ENCODE peak calls at places on chromosomes 4 and X, in eight cellular contexts. M is brain microvascular endothelial cell; L is cardiac fibroblast; F is CD8-positive, alpha-beta T cell; D is fibroblast of pulmonary artery; N is ovary; S is fibroblast of mammary gland; Z is adrenal gland. T is an unnamed sample.

GRCh38 chrX:139094671-139095592 is 383.4 kb upstream of the FGF13 start:
- DNase-seq in D (no peak), L (no peak), M (no peak), F (no peak), Z (no peak), N (no peak), S (peak; percentile 25), T (no peak)

GRCh38 chr4:114237997-114238396 is 258.6 kb upstream of the ARSJ start:
- DNase-seq in F (no peak), Z (no peak), M (no peak), S (no peak), N (no peak), L (no peak), D (no peak), T (no peak)

GRCh38 chrX:6465731-6466130 is 69.2 kb downstream of the VCX3A start:
- DNase-seq in N (no peak), F (no peak), Z (no peak), L (no peak), S (no peak), M (no peak), D (no peak), T (no peak)

GRCh38 chr4:148814030-148814429 is 371.8 kb upstream of the NR3C2 start:
- DNase-seq in L (no peak), N (no peak), Z (no peak), S (no peak), D (no peak), F (no peak), M (no peak), T (no peak)

GRCh38 chr4:102308032-102308799 is 37.1 kb downstream of the SLC39A8 start:
- DNase-seq in Z (no peak), M (peak; percentile 1), S (peak; percentile 17), L (peak; percentile 5), N (no peak), F (no peak), D (peak; percentile 57), T (no peak)

GRCh38 chrX:14073158-14073557 is 43.5 kb upstream of the GEMIN8 start:
- DNase-seq in F (no peak), D (no peak), N (no peak), S (peak; percentile 25), M (no peak), Z (no peak), L (no peak), T (no peak)

GRCh38 chrX:10525381-10525780 is 95.0 kb downstream of the MID1 start:
- DNase-seq in S (no peak), L (no peak), Z (no peak), F (no peak), M (no peak), D (peak; percentile 25), N (no peak), T (no peak)

GRCh38 chr4:129342820-129343219 is 246.9 kb downstream of the C4orf33 start:
- DNase-seq in Z (no peak), M (peak; percentile 35), D (peak; percentile 92), N (no peak), L (peak; percentile 88), F (no peak), S (peak; percentile 86), T (peak; percentile 46)

GRCh38 chrX:24002792-24003191 is 24.2 kb downstream of the KLHL15 start:
- DNase-seq in L (no peak), Z (no peak), D (no peak), S (no peak), F (no peak), N (no peak), M (no peak), T (no peak)

GRCh38 chrX:118698516-118699247 is 28.7 kb upstream of the IL13RA1 start:
- DNase-seq in Z (peak; percentile 2), M (peak; percentile 2), S (peak; percentile 41), L (no peak), N (no peak), D (peak; percentile 18), F (no peak), T (no peak)

GRCh38 chr4:39514888-39515401 is 12.3 kb downstream of the UGDH start:
- DNase-seq in L (peak; percentile 13), S (peak; percentile 64), N (peak; percentile 35), F (no peak), D (peak; percentile 23), Z (peak; percentile 62), M (no peak), T (no peak)

GRCh38 chr4:25313194-25313895 is 771 bp downstream of the ZCCHC4 start:
- DNase-seq in Z (no peak), N (no peak), F (no peak), M (no peak), S (no peak), D (no peak), L (no peak), T (no peak)

GRCh38 chr4:75653845-75654503 is 19.2 kb downstream of the G3BP2 start:
- DNase-seq in F (no peak), N (no peak), M (peak; percentile 15), L (peak; percentile 64), D (peak; percentile 61), S (peak; percentile 48), Z (peak; percentile 9), T (no peak)

GRCh38 chrX:110146521-110146920 is 143.6 kb downstream of the TMEM164 start:
- DNase-seq in S (peak; percentile 74), F (no peak), M (peak; percentile 15), N (peak; percentile 22), D (peak; percentile 67), L (peak; percentile 71), Z (peak; percentile 37), T (no peak)

GRCh38 chr4:5940470-5941203 is 47.8 kb upstream of the CRMP1 start:
- DNase-seq in F (no peak), D (peak; percentile 6), N (no peak), M (peak; percentile 11), L (peak; percentile 3), Z (no peak), S (peak; percentile 15), T (no peak)

GRCh38 chr4:154731756-154732155 is 12.0 kb upstream of the LRAT start:
- DNase-seq in N (no peak), D (no peak), L (no peak), Z (no peak), S (no peak), M (no peak), F (no peak), T (no peak)

GRCh38 chr4:26289421-26289820 is 31.4 kb upstream of the RBPJ start:
- DNase-seq in N (no peak), L (no peak), F (no peak), M (no peak), Z (no peak), S (no peak), D (no peak), T (no peak)

GRCh38 chrX:146278381-146278780 is 460.8 kb downstream of the SLITRK2 start:
- DNase-seq in S (no peak), F (no peak), Z (peak; percentile 47), M (no peak), L (no peak), D (no peak), N (no peak), T (no peak)

GRCh38 chr4:153714247-153714646 is 30.2 kb downstream of the TLR2 start:
- DNase-seq in F (no peak), L (no peak), Z (no peak), S (peak; percentile 26), N (no peak), D (no peak), M (no peak), T (no peak)
- TF ChIP-seq CTCF in F (no peak), L (no peak), Z (no peak), S (no peak), N (no peak), D (no peak), M (no peak), T (no peak)

GRCh38 chrX:68694429-68695205 is 47.2 kb downstream of the STARD8 start:
- DNase-seq in F (no peak), S (peak; percentile 16), D (peak; percentile 13), Z (no peak), M (no peak), N (no peak), L (no peak), T (no peak)
- H3K4me3 ChIP-seq in F (no peak overlapping the region), S (peak overlapping the region; percentile 48), D (peak overlapping the region; percentile 59), Z (peak overlapping the region; percentile 53), M (no peak overlapping the region), N (no peak overlapping the region), L (peak overlapping the region; percentile 56), T (peak overlapping the region; percentile 55)

GRCh38 chrX:19814778-19815177 is 72.6 kb downstream of the SH3KBP1 start:
- DNase-seq in F (no peak), N (no peak), D (no peak), Z (no peak), S (no peak), L (no peak), M (no peak), T (no peak)

GRCh38 chrX:19810809-19811208 is 76.6 kb downstream of the SH3KBP1 start:
- DNase-seq in F (no peak), Z (no peak), L (peak; percentile 54), D (peak; percentile 37), N (no peak), S (peak; percentile 75), M (no peak), T (peak; percentile 62)

GRCh38 chrX:19811807-19812604 is 75.4 kb downstream of the SH3KBP1 start:
- DNase-seq in L (peak; percentile 31), M (peak; percentile 60), S (peak; percentile 77), N (no peak), F (no peak), Z (no peak), D (peak; percentile 62), T (no peak)

GRCh38 chrX:19810370-19810769 is 77.0 kb downstream of the SH3KBP1 start:
- DNase-seq in Z (no peak), F (no peak), L (no peak), S (no peak), N (no peak), D (no peak), M (no peak), T (no peak)

DNA sequence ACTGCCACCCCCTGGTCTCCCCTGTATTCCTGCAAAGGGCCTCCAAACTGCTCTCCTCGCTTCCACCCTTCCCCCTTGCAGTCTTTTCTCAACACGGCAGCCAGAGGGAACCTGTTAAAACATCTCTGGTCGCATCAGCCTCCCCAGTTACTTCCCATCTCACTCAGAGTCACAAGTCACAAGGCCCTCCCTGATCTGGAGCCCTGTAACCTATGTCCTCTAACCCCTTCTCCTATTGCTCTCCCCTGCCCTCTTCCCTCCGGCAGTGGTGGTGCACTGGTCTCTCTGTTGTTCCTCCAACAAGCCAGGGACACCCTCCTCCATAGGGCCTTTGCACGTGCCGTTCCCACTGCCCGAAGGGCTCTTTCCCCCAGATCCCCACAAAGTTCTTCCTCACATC is 73.2 kb downstream of the SH3KBP1 start:
- DNase-seq in N (no peak), M (no peak), S (no peak), D (no peak), L (no peak), Z (peak; percentile 5), F (no peak), T (no peak)
- TF ChIP-seq CTCF in N (no peak), M (no peak), S (no peak), D (no peak), L (no peak), Z (no peak), F (no peak), T (no peak)

DNA sequence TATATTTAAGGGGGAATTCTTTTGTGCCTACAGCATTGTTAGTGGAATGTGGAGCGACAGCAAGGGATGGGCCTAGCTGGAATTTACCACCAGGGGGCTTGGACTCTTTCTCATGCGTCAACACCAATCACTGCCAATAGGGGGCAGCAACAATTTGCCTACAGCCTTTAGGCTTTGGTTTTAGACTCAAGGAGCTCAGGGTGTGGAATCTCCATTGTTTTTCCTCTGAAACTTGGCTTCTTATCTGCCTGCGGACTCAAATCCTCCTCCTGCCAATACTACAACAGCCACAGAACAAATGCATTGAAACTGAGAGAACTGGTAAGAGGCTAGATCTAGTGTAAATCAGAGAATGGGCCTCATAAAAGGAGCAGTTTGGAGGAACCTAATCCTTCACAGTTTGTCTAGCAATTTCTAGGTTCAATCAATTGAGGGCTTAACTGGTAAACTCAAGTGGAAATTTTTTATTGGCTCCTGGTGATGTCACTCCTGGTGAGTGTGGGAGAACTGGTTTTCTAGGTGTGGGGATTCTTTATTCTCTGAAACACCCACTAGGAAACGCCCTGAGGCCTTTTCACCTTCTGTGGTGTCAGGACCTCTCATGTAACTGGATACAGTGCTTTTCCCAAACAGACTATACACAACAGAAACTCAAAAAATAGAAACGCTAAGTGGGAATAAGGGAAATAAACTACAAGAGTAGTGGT is 27.9 kb upstream of the TMSB4X start:
- DNase-seq in F (peak; percentile 64), L (peak; percentile 92), M (peak; percentile 85), N (peak; percentile 56), D (peak; percentile 93), S (peak; percentile 83), Z (peak; percentile 81), T (peak; percentile 52)
- H3K4me3 ChIP-seq in F (no peak overlapping the region), L (no peak overlapping the region), M (no peak overlapping the region), N (no peak overlapping the region), D (no peak overlapping the region), S (no peak overlapping the region), Z (no peak overlapping the region), T (no peak overlapping the region)

T was measured in retinal pigment epithelial cell.